ENCODE peak calls at places on chromosome 4, in five cellular contexts. U is spleen, O is HCT116, R is SK-N-SH, X is PC-3. Z is an unnamed sample.

GRCh38 chr4:157854819-157855218 is 318.0 kb downstream of the GASK1B start:
- DNase-seq in X (no peak), U (no peak), R (no peak), O (no peak), Z (no peak)

GRCh38 chr4:98406819-98407218 is 145.6 kb downstream of the RAP1GDS1 start:
- DNase-seq in U (no peak), R (no peak), O (no peak), X (no peak), Z (no peak)

GRCh38 chr4:53489279-53489889 is 101.9 kb downstream of the LNX1 start:
- DNase-seq in X (peak; percentile 57), R (no peak), O (no peak), U (no peak), Z (no peak)

GRCh38 chr4:132180020-132180427 is 969.1 kb upstream of the PCDH10 start:
- DNase-seq in X (peak; percentile 69), U (no peak), R (no peak), O (no peak), Z (no peak)

GRCh38 chr4:37651781-37652377 is 34.3 kb downstream of the RELL1 start:
- DNase-seq in X (no peak), U (no peak), R (no peak), O (no peak), Z (no peak)

GRCh38 chr4:61580721-61581377 is 380.7 kb downstream of the ADGRL3 start:
- DNase-seq in U (no peak), R (no peak), O (no peak), X (peak; percentile 41), Z (no peak)

GRCh38 chr4:68407868-68408190 is 39.4 kb upstream of the TMPRSS11E start:
- DNase-seq in O (no peak), X (no peak), U (no peak), R (no peak), Z (no peak)

GRCh38 chr4:14309429-14309828 is 681.9 kb upstream of the BOD1L1 start:
- DNase-seq in U (no peak), O (no peak), X (no peak), R (no peak), Z (no peak)

GRCh38 chr4:37604464-37604863 is 81.7 kb downstream of the RELL1 start:
- DNase-seq in X (peak; percentile 62), O (peak; percentile 37), R (no peak), U (no peak), Z (no peak)

GRCh38 chr4:15963001-15963451 is at the start of gene FGFBP2:
- DNase-seq in U (peak; percentile 85), X (peak; percentile 56), R (peak; percentile 75), O (peak; percentile 21), Z (no peak)

GRCh38 chr4:62644372-62644771 is 1444.2 kb downstream of the ADGRL3 start:
- DNase-seq in U (no peak), R (no peak), O (no peak), X (peak; percentile 74), Z (no peak)

GRCh38 chr4:109406337-109406931 is 27.2 kb upstream of the SEC24B start:
- DNase-seq in R (peak; percentile 29), X (peak; percentile 70), U (no peak), O (peak; percentile 59), Z (no peak)

GRCh38 chr4:40699648-40700047 is 50.1 kb upstream of the NSUN7 start:
- DNase-seq in R (no peak), X (peak; percentile 22), U (no peak), O (no peak), Z (no peak)

GRCh38 chr4:40196724-40197281 is at the start of gene RHOH:
- DNase-seq in R (no peak), X (no peak), O (no peak), U (peak; percentile 83), Z (no peak)

GRCh38 chr4:79576480-79576803 is 168.4 kb upstream of the GK2 start:
- DNase-seq in R (peak; percentile 48), O (no peak), X (peak; percentile 60), U (no peak), Z (no peak)

GRCh38 chr4:174604198-174604597 is 81.9 kb upstream of the HPGD start:
- DNase-seq in R (no peak), O (no peak), X (peak; percentile 91), U (no peak), Z (no peak)

GRCh38 chr4:182193261-182193660 is 49.9 kb upstream of the TENM3 start:
- DNase-seq in X (no peak), R (no peak), O (no peak), U (no peak), Z (no peak)

GRCh38 chr4:147808447-147808846 is 76.6 kb downstream of the ARHGAP10 start:
- DNase-seq in X (no peak), O (no peak), U (no peak), R (no peak), Z (no peak)

GRCh38 chr4:107153228-107153627 is 117.1 kb upstream of the DKK2 start:
- DNase-seq in O (no peak), X (no peak), U (no peak), R (no peak), Z (no peak)

DNA sequence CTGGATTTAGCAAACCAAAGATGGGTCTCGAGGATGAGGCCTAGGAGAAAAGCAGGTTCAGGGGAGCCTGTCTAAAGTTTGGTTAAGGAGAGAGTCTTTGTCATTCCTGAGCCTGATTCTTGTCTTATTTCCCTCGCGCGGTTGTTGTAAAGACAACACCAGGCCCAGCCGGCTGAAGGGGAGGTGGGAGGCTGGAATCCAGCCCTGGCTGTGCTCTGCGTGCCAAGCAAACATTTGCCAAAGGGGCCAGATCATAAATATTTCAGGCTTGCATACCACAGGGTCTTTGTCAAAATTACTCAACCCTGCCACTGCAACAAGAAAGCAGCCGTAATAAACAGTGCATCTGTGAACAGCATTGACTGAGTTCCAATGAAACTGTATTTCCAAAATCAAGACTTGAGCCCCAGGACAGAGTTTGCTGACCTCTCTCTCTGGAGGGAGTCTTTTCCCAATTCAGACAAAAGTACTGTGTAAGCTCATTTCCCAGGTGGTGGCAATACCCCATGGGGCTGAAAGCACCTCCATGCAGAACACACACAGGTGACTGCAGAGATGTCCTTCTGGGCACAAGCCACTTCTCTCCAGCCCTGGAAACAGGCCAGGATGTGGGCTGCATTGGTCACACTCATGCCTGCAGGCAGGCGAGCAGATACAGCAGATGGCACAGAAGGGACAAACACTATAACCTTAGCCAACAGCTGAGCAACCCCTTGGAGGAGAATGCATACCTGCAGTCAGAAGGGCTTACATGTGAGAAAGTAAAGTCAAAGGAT is 320.3 kb downstream of the STK32B start:
- DNase-seq in X (peak; percentile 88), R (no peak), O (no peak), U (no peak), Z (no peak)
- H3K4me1 ChIP-seq in X (peaks cover 70% of the 10 kb centered on the region), R (no peaks in the 10 kb centered on the region), O (peaks cover 24% of the 10 kb centered on the region), U (no peaks in the 10 kb centered on the region), Z (no peaks in the 10 kb centered on the region)

GRCh38 chr4:187475901-187476300 is 519.7 kb upstream of the ZFP42 start:
- DNase-seq in O (no peak), U (no peak), R (no peak), X (no peak), Z (no peak)

GRCh38 chr4:187480146-187481145 is 515.1 kb upstream of the ZFP42 start:
- DNase-seq in R (no peak), O (no peak), U (no peak), X (peak; percentile 82), Z (no peak)

GRCh38 chr4:187478292-187479205 is 517.0 kb upstream of the ZFP42 start:
- DNase-seq in X (peak; percentile 82), R (no peak), O (no peak), U (no peak), Z (no peak)

GRCh38 chr4:187474238-187474637 is 521.3 kb upstream of the ZFP42 start:
- DNase-seq in O (no peak), U (no peak), X (no peak), R (no peak), Z (no peak)

GRCh38 chr4:187477224-187477623 is 518.3 kb upstream of the ZFP42 start:
- DNase-seq in U (no peak), O (no peak), X (no peak), R (no peak), Z (no peak)
- TF ChIP-seq CTCF in U (no peak), O (no peak), X (no peak), R (no peak), Z (no peak)

DNA sequence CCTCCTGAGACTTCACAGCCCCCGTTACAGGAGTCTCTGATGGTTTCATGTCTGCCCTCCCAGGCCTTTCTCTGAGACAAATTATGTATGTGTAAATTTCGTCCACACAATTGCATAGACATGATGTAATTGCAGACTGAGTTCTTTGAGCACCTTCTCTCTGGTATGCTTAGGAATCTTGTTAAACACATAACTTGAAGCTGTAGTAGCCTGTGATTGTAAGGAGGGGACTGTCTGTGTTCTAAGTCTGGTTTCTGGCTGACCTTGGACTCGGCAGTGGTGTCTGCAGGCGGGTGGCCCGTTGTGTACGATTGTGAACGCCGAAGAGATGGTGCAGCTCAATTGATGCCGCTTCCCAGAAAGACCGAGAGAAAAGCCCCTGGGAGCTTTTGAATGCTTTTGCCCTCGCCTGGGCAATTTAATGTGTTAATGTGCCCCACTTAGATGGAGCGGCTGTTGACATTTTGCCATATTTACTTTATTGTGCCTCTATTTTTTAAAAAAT is 58.5 kb upstream of the TADA2B start:
- DNase-seq in R (no peak), O (no peak), X (no peak), U (no peak), Z (no peak)
- H3K4me1 ChIP-seq in R (peaks cover 34% of the 10 kb centered on the region), O (peaks cover 23% of the 10 kb centered on the region), X (peaks cover 27% of the 10 kb centered on the region), U (peaks cover 66% of the 10 kb centered on the region), Z (peaks cover 59% of the 10 kb centered on the region)

GRCh38 chr4:26412381-26413372 is 77.6 kb downstream of the CCKAR start:
- DNase-seq in R (no peak), O (no peak), U (no peak), X (no peak), Z (no peak)

GRCh38 chr4:26406346-26406975 is 83.8 kb downstream of the CCKAR start:
- DNase-seq in X (no peak), U (no peak), O (no peak), R (no peak), Z (no peak)

GRCh38 chr4:26407466-26407865 is 82.8 kb downstream of the CCKAR start:
- DNase-seq in R (no peak), O (no peak), X (no peak), U (no peak), Z (no peak)

GRCh38 chr4:26413595-26413994 is 76.7 kb downstream of the CCKAR start:
- DNase-seq in R (no peak), O (no peak), X (no peak), U (no peak), Z (no peak)

DNA sequence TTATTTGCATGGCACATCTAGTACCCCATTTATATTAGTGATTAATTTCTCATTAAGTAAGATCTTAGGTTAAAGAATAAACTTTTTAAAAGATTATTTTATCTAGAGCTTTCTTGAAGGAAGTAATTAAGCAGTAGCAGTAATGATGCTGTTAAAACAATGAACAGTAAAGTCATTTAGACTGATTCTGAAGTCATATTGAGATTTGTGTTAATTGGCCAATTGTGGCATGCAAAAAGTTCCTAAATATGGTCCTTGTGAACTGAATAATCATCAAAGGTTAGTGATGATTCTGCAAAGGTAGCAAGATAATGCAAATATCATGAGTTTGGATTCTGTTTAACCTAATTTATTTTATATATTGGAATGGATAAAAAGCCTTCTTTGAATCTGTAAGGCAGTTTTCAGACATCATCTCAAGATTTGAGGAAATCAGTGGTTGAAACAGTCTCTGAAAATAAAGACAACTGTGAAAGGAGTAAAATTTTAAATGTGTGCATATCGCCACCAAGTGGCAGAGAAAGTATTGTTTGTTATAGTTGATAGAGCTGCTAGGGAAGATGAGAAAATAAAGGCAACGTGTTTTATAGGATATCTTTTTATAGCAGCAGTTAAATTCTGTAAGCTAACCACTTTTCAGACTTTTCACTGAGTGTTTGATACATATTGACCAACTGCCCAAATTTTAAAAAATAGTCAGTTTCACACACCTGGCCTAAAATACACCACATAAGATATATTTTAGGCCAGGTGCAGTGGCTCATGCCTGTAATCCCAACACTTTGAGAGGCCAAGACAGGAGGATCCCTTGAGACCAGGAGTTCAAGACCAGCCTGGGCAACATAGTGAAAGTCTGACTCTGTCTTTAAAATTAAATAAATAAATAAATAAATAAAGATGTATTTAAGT is 79.6 kb downstream of the CCKAR start:
- DNase-seq in O (no peak), X (peak; percentile 76), U (no peak), R (peak; percentile 40), Z (no peak)
- TF ChIP-seq CTCF in O (peak; percentile 50), X (peak; percentile 74), U (peak; percentile 74), R (peak; percentile 80), Z (peak; percentile 51)

Z was measured in gastrocnemius medialis.